ENCODE peak calls at places on chromosomes 4 and X, in ten cellular contexts. Y, X, P, T, B, S, I, D, Q and N are unnamed samples.

GRCh38 chr4:149465941-149466340 is 349.7 kb downstream of the IQCM start:
- DNase-seq in Y (no peak), X (no peak), P (peak; percentile 72), T (no peak), B (no peak), S (peak; percentile 37), I (no peak), D (no peak), Q (no peak), N (peak; percentile 63)

GRCh38 chr4:11511321-11511720 is 82.6 kb upstream of the HS3ST1 start:
- DNase-seq in Y (no peak), X (no peak), P (no peak), T (no peak), B (no peak), S (peak; percentile 62), I (no peak), D (no peak), Q (no peak), N (no peak)

GRCh38 chrX:147853701-147854100 is 58.0 kb upstream of the FMR1 start:
- DNase-seq in Y (no peak), X (no peak), P (no peak), T (no peak), B (no peak), S (no peak), I (no peak), D (no peak), Q (no peak), N (no peak)

GRCh38 chr4:88613417-88613875 is 21.2 kb downstream of the HERC3 start:
- DNase-seq in Y (no peak), X (no peak), P (peak; percentile 32), T (no peak), B (peak; percentile 76), S (peak; percentile 17), I (peak; percentile 35), D (peak; percentile 32), Q (no peak), N (no peak)

GRCh38 chr4:38290360-38290759 is 330.2 kb downstream of the PTTG2 start:
- DNase-seq in Y (no peak), X (no peak), P (peak; percentile 82), T (no peak), B (no peak), S (no peak), I (no peak), D (peak; percentile 74), Q (no peak), N (peak; percentile 67)

GRCh38 chr4:95388911-95389310 is 159.9 kb downstream of the UNC5C start:
- DNase-seq in Y (no peak), X (no peak), P (no peak), T (no peak), B (no peak), S (no peak), I (peak; percentile 27), D (peak; percentile 15), Q (no peak), N (no peak)

GRCh38 chrX:108415146-108415545 is 23.1 kb downstream of the COL4A6 start:
- DNase-seq in Y (no peak), X (no peak), P (no peak), T (no peak), B (no peak), S (no peak), I (no peak), D (no peak), Q (no peak), N (no peak)

GRCh38 chrX:139691843-139692505 is 16.0 kb downstream of the MCF2 start:
- DNase-seq in Y (no peak), X (no peak), P (no peak), T (no peak), B (no peak), S (no peak), I (no peak), D (peak; percentile 1), Q (no peak), N (peak; percentile 1)

GRCh38 chr4:171846232-171846631 is 33.0 kb downstream of the GALNTL6 start:
- DNase-seq in Y (peak; percentile 84), X (no peak), P (peak; percentile 51), T (no peak), B (no peak), S (peak; percentile 33), I (peak; percentile 17), D (peak; percentile 52), Q (no peak), N (peak; percentile 79)

GRCh38 chr4:11543710-11544109 is 115.0 kb upstream of the HS3ST1 start:
- DNase-seq in Y (no peak), X (no peak), P (peak; percentile 86), T (no peak), B (no peak), S (peak; percentile 40), I (no peak), D (peak; percentile 29), Q (no peak), N (peak; percentile 65)

GRCh38 chr4:17619416-17620105 is 5.1 kb downstream of the MED28 start:
- DNase-seq in Y (no peak), X (no peak), P (peak; percentile 16), T (no peak), B (no peak), S (peak; percentile 26), I (no peak), D (peak; percentile 36), Q (no peak), N (peak; percentile 86)